ENCODE peak calls at places on chromosomes 6 and 20, in seven cellular contexts. R is hepatocyte; G is heart right ventricle; A is CD8-positive, alpha-beta T cell; S is breast epithelium; M is lung; X is SK-N-SH. I is an unnamed sample.

GRCh38 chr20:62887147-62887859 is 25.7 kb upstream of the TCFL5 start:
- DNase-seq in R (peak; percentile 82), G (no peak), A (peak; percentile 38), S (peak; percentile 75), M (no peak), X (peak; percentile 80), I (no peak)

GRCh38 chr6:108361312-108361932 is 66.6 kb downstream of the AFG1L start:
- DNase-seq in R (no peak), G (no peak), A (no peak), S (no peak), M (no peak), X (no peak), I (no peak)

GRCh38 chr20:64233725-64234124 is 21.8 kb upstream of the PCMTD2 start:
- DNase-seq in R (no peak), G (peak; percentile 83), A (no peak), S (no peak), M (no peak), X (no peak), I (no peak)

GRCh38 chr6:73586416-73586974 is 65.7 kb upstream of the EEF1A1 start:
- DNase-seq in R (no peak), G (no peak), A (no peak), S (no peak), M (no peak), X (no peak), I (no peak)

GRCh38 chr6:70860044-70860443 is 96.8 kb downstream of the B3GAT2 start:
- DNase-seq in R (no peak), G (no peak), A (no peak), S (no peak), M (no peak), X (no peak), I (no peak)

GRCh38 chr20:58855506-58856314 is 3.2 kb downstream of the GNAS start:
- DNase-seq in R (no peak), G (no peak), A (no peak), S (peak; percentile 88), M (no peak), X (no peak), I (no peak)

GRCh38 chr6:64988148-64988547 is 718.9 kb downstream of the EYS start:
- DNase-seq in R (peak; percentile 19), G (no peak), A (no peak), S (no peak), M (no peak), X (no peak), I (no peak)

GRCh38 chr20:32112862-32113261 is 3.3 kb downstream of the TM9SF4 start:
- DNase-seq in R (peak; percentile 56), G (no peak), A (no peak), S (no peak), M (peak; percentile 63), X (no peak), I (peak; percentile 69)

GRCh38 chr20:22944936-22945335 is 90.2 kb upstream of the SSTR4 start:
- DNase-seq in R (no peak), G (no peak), A (no peak), S (no peak), M (no peak), X (no peak), I (no peak)

GRCh38 chr6:128379577-128379976 is 140.8 kb downstream of the PTPRK start:
- DNase-seq in R (no peak), G (no peak), A (no peak), S (no peak), M (no peak), X (no peak), I (no peak)

GRCh38 chr20:22763257-22763906 is 179.0 kb upstream of the FOXA2 start:
- DNase-seq in R (no peak), G (peak; percentile 58), A (no peak), S (no peak), M (peak; percentile 40), X (no peak), I (no peak)

GRCh38 chr6:35048631-35049083 is 92.5 kb downstream of the TCP11 start:
- DNase-seq in R (peak; percentile 50), G (peak; percentile 55), A (peak; percentile 9), S (no peak), M (no peak), X (peak; percentile 30), I (no peak)

GRCh38 chr6:79307321-79308036 is 73.0 kb upstream of the HMGN3 start:
- DNase-seq in R (peak; percentile 52), G (no peak), A (no peak), S (no peak), M (no peak), X (no peak), I (no peak)

GRCh38 chr6:129635396-129636164 is 74.4 kb downstream of the ARHGAP18 start:
- DNase-seq in R (no peak), G (peak; percentile 44), A (no peak), S (no peak), M (no peak), X (no peak), I (no peak)

GRCh38 chr20:10427060-10427692 is 6.8 kb downstream of the MKKS start:
- DNase-seq in R (peak; percentile 76), G (peak; percentile 46), A (peak; percentile 39), S (no peak), M (no peak), X (peak; percentile 51), I (peak; percentile 71)

GRCh38 chr6:45587229-45588060 is 209.7 kb upstream of the SUPT3H start:
- DNase-seq in R (no peak), G (no peak), A (no peak), S (no peak), M (peak; percentile 3), X (no peak), I (no peak)

GRCh38 chr20:3935295-3935955 is 46.2 kb downstream of the PANK2 start:
- DNase-seq in R (no peak), G (peak; percentile 77), A (no peak), S (no peak), M (no peak), X (no peak), I (no peak)

GRCh38 chr6:163533443-163533842 is 118.9 kb downstream of the QKI start:
- DNase-seq in R (peak; percentile 62), G (no peak), A (no peak), S (no peak), M (no peak), X (no peak), I (no peak)

GRCh38 chr20:63858393-63859165 is 2.7 kb upstream of the ABHD16B start:
- DNase-seq in R (no peak), G (peak; percentile 85), A (no peak), S (no peak), M (no peak), X (peak; percentile 70), I (no peak)

GRCh38 chr6:48135352-48136084 is 24.5 kb upstream of the PTCHD4 start:
- DNase-seq in R (peak; percentile 13), G (no peak), A (no peak), S (no peak), M (no peak), X (no peak), I (no peak)

GRCh38 chr20:39429716-39430115 is 467.6 kb downstream of the DHX35 start:
- DNase-seq in R (peak; percentile 27), G (peak; percentile 9), A (no peak), S (no peak), M (no peak), X (peak; percentile 24), I (no peak)

GRCh38 chr6:157711060-157711459 is 112.0 kb upstream of the SNX9 start:
- DNase-seq in R (no peak), G (no peak), A (no peak), S (no peak), M (no peak), X (no peak), I (no peak)

GRCh38 chr6:128511518-128511917 is 8.9 kb downstream of the PTPRK start:
- DNase-seq in R (peak; percentile 16), G (no peak), A (no peak), S (no peak), M (no peak), X (no peak), I (no peak)

GRCh38 chr20:32609371-32609773 is 24.2 kb upstream of the NOL4L start:
- DNase-seq in R (no peak), G (no peak), A (no peak), S (no peak), M (no peak), X (no peak), I (no peak)

GRCh38 chr20:35327074-35327976 is 35.1 kb upstream of the FAM83C start:
- DNase-seq in R (peak; percentile 81), G (no peak), A (no peak), S (no peak), M (no peak), X (no peak), I (no peak)

GRCh38 chr20:2093883-2094282 is 7.7 kb upstream of the STK35 start:
- DNase-seq in R (no peak), G (no peak), A (no peak), S (no peak), M (no peak), X (no peak), I (no peak)

GRCh38 chr6:30719356-30719755 is 796 bp upstream of the TUBB start:
- DNase-seq in R (no peak), G (no peak), A (no peak), S (no peak), M (no peak), X (no peak), I (no peak)
- H3K4me3 ChIP-seq in R (peak overlapping the region; percentile 18), G (no peak overlapping the region), A (peak overlapping the region; percentile 25), S (peak overlapping the region; percentile 94), M (peak overlapping the region; percentile 24), X (peak overlapping the region; percentile 93), I (peak overlapping the region; percentile 73)

GRCh38 chr6:167409078-167409477 is 84.2 kb downstream of the TTLL2 start:
- DNase-seq in R (no peak), G (no peak), A (no peak), S (no peak), M (no peak), X (no peak), I (no peak)
- H3K9me3 ChIP-seq in R (no peaks in the 10 kb centered on the region), G (no peaks in the 10 kb centered on the region), A (no peaks in the 10 kb centered on the region), S (no peaks in the 10 kb centered on the region), M (no peaks in the 10 kb centered on the region), X (no peaks in the 10 kb centered on the region), I (no peaks in the 10 kb centered on the region)

DNA sequence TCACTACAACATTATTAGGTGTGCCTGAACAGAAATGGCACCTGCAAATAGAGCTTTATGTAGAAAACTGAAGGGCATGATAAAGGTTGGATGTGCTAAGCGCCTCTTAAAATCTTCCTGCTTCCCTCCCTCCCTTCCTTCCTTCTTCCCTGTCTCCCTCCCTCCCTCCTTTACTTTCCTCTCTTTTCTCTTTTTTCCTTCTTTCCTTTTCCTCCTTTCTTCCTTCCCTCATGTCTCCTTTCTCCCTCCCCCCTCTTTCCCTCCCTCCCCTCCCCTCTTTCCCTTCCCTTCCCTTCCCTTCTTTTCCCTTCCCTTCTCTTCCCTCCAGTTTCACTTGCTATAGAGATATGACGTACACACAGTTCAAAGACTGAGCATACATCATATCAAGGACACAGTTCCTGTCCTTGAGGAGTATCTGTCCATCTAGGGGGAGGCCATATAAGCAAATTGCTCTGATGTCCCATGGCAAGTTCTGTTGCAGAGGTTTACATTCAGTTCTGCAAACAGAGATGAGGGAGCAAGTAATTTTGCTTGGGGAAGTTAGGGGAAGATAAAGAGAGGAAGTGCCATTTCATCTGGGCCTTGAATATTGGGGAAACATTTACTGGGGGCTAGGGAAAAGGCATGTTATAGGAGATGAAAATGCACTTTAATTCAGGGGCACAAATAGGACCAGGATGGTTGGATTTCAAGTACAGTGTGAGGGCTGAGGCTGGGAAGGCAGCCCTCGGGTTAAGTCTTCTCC is 79.0 kb upstream of the EEF1E1 start:
- DNase-seq in R (no peak), G (no peak), A (no peak), S (no peak), M (no peak), X (no peak), I (no peak)
- H3K4me3 ChIP-seq in R (no peak overlapping the region), G (no peak overlapping the region), A (no peak overlapping the region), S (no peak overlapping the region), M (no peak overlapping the region), X (no peak overlapping the region), I (no peak overlapping the region)

GRCh38 chr6:2327591-2327990 is 82.2 kb upstream of the GMDS start:
- DNase-seq in R (no peak), G (no peak), A (no peak), S (no peak), M (no peak), X (no peak), I (no peak)

GRCh38 chr6:2324166-2324953 is 79.0 kb upstream of the GMDS start:
- DNase-seq in R (no peak), G (no peak), A (no peak), S (no peak), M (no peak), X (no peak), I (no peak)
- H3K9me3 ChIP-seq in R (peaks cover 7% of the 10 kb centered on the region), G (peaks cover 74% of the 10 kb centered on the region), A (no peaks in the 10 kb centered on the region), S (peaks cover 70% of the 10 kb centered on the region), M (peaks cover 11% of the 10 kb centered on the region), X (peaks cover 7% of the 10 kb centered on the region), I (peaks cover 15% of the 10 kb centered on the region)

I was measured in ascending aorta.